ENCODE peak calls at places on chromosomes 11 and 22, in five cellular contexts. One of them, this sample, is unnamed.

GRCh38 chr11:22459053-22459452 is 120.9 kb downstream of the SLC17A6 start:
- DNase-seq in stimulated activated CD8-positive, alpha-beta memory T cell treated with anti-CD3 and anti-CD28 coated beads, Interleukin-15, amount 100 ng/mL, for 48 hours: no peak
- DNase-seq in pancreas: no peak
- DNase-seq in activated CD8-positive, alpha-beta T cell treated with anti-CD3 and anti-CD28 coated beads for 36 hours: no peak
- DNase-seq in activated T-helper 1 cell treated with anti-CD3 and anti-CD28 coated beads, Interleukin-2, amount 50 U/mL, for 16 hours: no peak
- DNase-seq in this sample: no peak

GRCh38 chr11:78220218-78221157 is 31.8 kb downstream of the USP35 start:
- DNase-seq in activated T-helper 1 cell treated with anti-CD3 and anti-CD28 coated beads, Interleukin-2, amount 50 U/mL, for 16 hours: no peak
- DNase-seq in pancreas: no peak
- DNase-seq in stimulated activated CD8-positive, alpha-beta memory T cell treated with anti-CD3 and anti-CD28 coated beads, Interleukin-15, amount 100 ng/mL, for 48 hours: no peak
- DNase-seq in activated CD8-positive, alpha-beta T cell treated with anti-CD3 and anti-CD28 coated beads for 36 hours: peak; percentile 20
- DNase-seq in this sample: no peak

GRCh38 chr11:5712507-5712906 is 22.9 kb downstream of the TRIM22 start:
- DNase-seq in activated CD8-positive, alpha-beta T cell treated with anti-CD3 and anti-CD28 coated beads for 36 hours: no peak
- DNase-seq in stimulated activated CD8-positive, alpha-beta memory T cell treated with anti-CD3 and anti-CD28 coated beads, Interleukin-15, amount 100 ng/mL, for 48 hours: no peak
- DNase-seq in pancreas: no peak
- DNase-seq in activated T-helper 1 cell treated with anti-CD3 and anti-CD28 coated beads, Interleukin-2, amount 50 U/mL, for 16 hours: no peak
- DNase-seq in this sample: no peak

GRCh38 chr22:49155039-49155808 is 672.4 kb downstream of the BRD1 start:
- DNase-seq in stimulated activated CD8-positive, alpha-beta memory T cell treated with anti-CD3 and anti-CD28 coated beads, Interleukin-15, amount 100 ng/mL, for 48 hours: no peak
- DNase-seq in pancreas: no peak
- DNase-seq in activated CD8-positive, alpha-beta T cell treated with anti-CD3 and anti-CD28 coated beads for 36 hours: no peak
- DNase-seq in activated T-helper 1 cell treated with anti-CD3 and anti-CD28 coated beads, Interleukin-2, amount 50 U/mL, for 16 hours: no peak
- DNase-seq in this sample: no peak

GRCh38 chr22:32413715-32414114 is 1.7 kb upstream of the RTCB start:
- DNase-seq in stimulated activated CD8-positive, alpha-beta memory T cell treated with anti-CD3 and anti-CD28 coated beads, Interleukin-15, amount 100 ng/mL, for 48 hours: no peak
- DNase-seq in activated CD8-positive, alpha-beta T cell treated with anti-CD3 and anti-CD28 coated beads for 36 hours: no peak
- DNase-seq in pancreas: no peak
- DNase-seq in activated T-helper 1 cell treated with anti-CD3 and anti-CD28 coated beads, Interleukin-2, amount 50 U/mL, for 16 hours: no peak
- DNase-seq in this sample: no peak

GRCh38 chr11:19460718-19461405 is 220.1 kb upstream of the E2F8 start:
- DNase-seq in stimulated activated CD8-positive, alpha-beta memory T cell treated with anti-CD3 and anti-CD28 coated beads, Interleukin-15, amount 100 ng/mL, for 48 hours: no peak
- DNase-seq in pancreas: no peak
- DNase-seq in activated T-helper 1 cell treated with anti-CD3 and anti-CD28 coated beads, Interleukin-2, amount 50 U/mL, for 16 hours: no peak
- DNase-seq in activated CD8-positive, alpha-beta T cell treated with anti-CD3 and anti-CD28 coated beads for 36 hours: no peak
- DNase-seq in this sample: no peak

GRCh38 chr11:65954771-65955170 is 6.8 kb upstream of the SART1 start:
- DNase-seq in activated CD8-positive, alpha-beta T cell treated with anti-CD3 and anti-CD28 coated beads for 36 hours: no peak
- DNase-seq in activated T-helper 1 cell treated with anti-CD3 and anti-CD28 coated beads, Interleukin-2, amount 50 U/mL, for 16 hours: no peak
- DNase-seq in pancreas: no peak
- DNase-seq in stimulated activated CD8-positive, alpha-beta memory T cell treated with anti-CD3 and anti-CD28 coated beads, Interleukin-15, amount 100 ng/mL, for 48 hours: no peak
- DNase-seq in this sample: no peak

GRCh38 chr22:38029901-38030300 is 27.3 kb upstream of the PICK1 start:
- DNase-seq in activated CD8-positive, alpha-beta T cell treated with anti-CD3 and anti-CD28 coated beads for 36 hours: no peak
- DNase-seq in stimulated activated CD8-positive, alpha-beta memory T cell treated with anti-CD3 and anti-CD28 coated beads, Interleukin-15, amount 100 ng/mL, for 48 hours: no peak
- DNase-seq in pancreas: no peak
- DNase-seq in activated T-helper 1 cell treated with anti-CD3 and anti-CD28 coated beads, Interleukin-2, amount 50 U/mL, for 16 hours: no peak
- DNase-seq in this sample: no peak

GRCh38 chr11:118998822-118999221 is 884 bp downstream of the CENATAC start:
- DNase-seq in stimulated activated CD8-positive, alpha-beta memory T cell treated with anti-CD3 and anti-CD28 coated beads, Interleukin-15, amount 100 ng/mL, for 48 hours: no peak
- DNase-seq in activated CD8-positive, alpha-beta T cell treated with anti-CD3 and anti-CD28 coated beads for 36 hours: no peak
- DNase-seq in activated T-helper 1 cell treated with anti-CD3 and anti-CD28 coated beads, Interleukin-2, amount 50 U/mL, for 16 hours: no peak
- DNase-seq in pancreas: no peak
- DNase-seq in this sample: no peak

GRCh38 chr11:88293931-88294330 is 43.6 kb downstream of the CTSC start:
- DNase-seq in activated CD8-positive, alpha-beta T cell treated with anti-CD3 and anti-CD28 coated beads for 36 hours: no peak
- DNase-seq in activated T-helper 1 cell treated with anti-CD3 and anti-CD28 coated beads, Interleukin-2, amount 50 U/mL, for 16 hours: no peak
- DNase-seq in pancreas: no peak
- DNase-seq in stimulated activated CD8-positive, alpha-beta memory T cell treated with anti-CD3 and anti-CD28 coated beads, Interleukin-15, amount 100 ng/mL, for 48 hours: no peak
- DNase-seq in this sample: no peak

GRCh38 chr11:41449483-41450050 is 9.9 kb downstream of the LRRC4C start:
- DNase-seq in activated CD8-positive, alpha-beta T cell treated with anti-CD3 and anti-CD28 coated beads for 36 hours: no peak
- DNase-seq in stimulated activated CD8-positive, alpha-beta memory T cell treated with anti-CD3 and anti-CD28 coated beads, Interleukin-15, amount 100 ng/mL, for 48 hours: no peak
- DNase-seq in activated T-helper 1 cell treated with anti-CD3 and anti-CD28 coated beads, Interleukin-2, amount 50 U/mL, for 16 hours: no peak
- DNase-seq in pancreas: no peak
- DNase-seq in this sample: no peak

This sample was measured in SHP77.